ENCODE peak calls at places on chromosome 20, in four cellular contexts. B is endothelial cell of umbilical vein, M is K562, V is A549. D is an unnamed sample.

GRCh38 chr20:64264091-64264490 is 8.5 kb downstream of the PCMTD2 start:
- DNase-seq in B (no peak), M (no peak), V (no peak), D (no peak)

GRCh38 chr20:59525500-59526241 is 78.7 kb upstream of the PHACTR3 start:
- DNase-seq in B (peak), M (peak), V (peak), D (peak)

GRCh38 chr20:36097751-36098151 is 56.8 kb upstream of the EPB41L1 start:
- DNase-seq in B (peak), M (peak), V (no peak), D (no peak)

GRCh38 chr20:14777571-14777970 is 440.2 kb upstream of the FLRT3 start:
- DNase-seq in B (no peak), M (no peak), V (no peak), D (no peak)

GRCh38 chr20:57693002-57693582 is 16.7 kb downstream of the PMEPA1 start:
- DNase-seq in B (no peak), M (no peak), V (no peak), D (no peak)

GRCh38 chr20:4813839-4814695 is 92.4 kb downstream of the PRND start:
- DNase-seq in B (peak), M (no peak), V (no peak), D (peak)

GRCh38 chr20:53917145-53918009 is 153.0 kb downstream of the BCAS1 start:
- DNase-seq in B (peak), M (peak), V (no peak), D (peak)

GRCh38 chr20:19079536-19080299 is 132.7 kb upstream of the SLC24A3 start:
- DNase-seq in B (no peak), M (no peak), V (no peak), D (no peak)

GRCh38 chr20:50943091-50943490 is 11.9 kb upstream of the ADNP start:
- DNase-seq in B (no peak), M (no peak), V (no peak), D (no peak)

GRCh38 chr20:48983423-48984400 is 62.2 kb downstream of the ARFGEF2 start:
- DNase-seq in B (peak), M (peak), V (peak), D (no peak)

GRCh38 chr20:10282930-10283556 is 64.4 kb downstream of the SNAP25 start:
- DNase-seq in B (no peak), M (no peak), V (peak), D (no peak)

GRCh38 chr20:10674684-10675455 is 1.1 kb upstream of the JAG1 start:
- DNase-seq in B (peak), M (peak), V (peak), D (peak)

GRCh38 chr20:53839423-53840176 is 230.8 kb downstream of the BCAS1 start:
- DNase-seq in B (no peak), M (no peak), V (no peak), D (peak)

GRCh38 chr20:25313608-25314007 is 65.7 kb downstream of the PYGB start:
- DNase-seq in B (no peak), M (no peak), V (no peak), D (no peak)

GRCh38 chr20:62636446-62636845 is 5.9 kb upstream of the SLCO4A1 start:
- DNase-seq in B (no peak), M (no peak), V (no peak), D (peak)

GRCh38 chr20:3808141-3808479 is 12.0 kb downstream of the CDC25B start:
- DNase-seq in B (peak), M (no peak), V (peak), D (no peak)

GRCh38 chr20:34049897-34050695 is 56.4 kb downstream of the RALY start:
- DNase-seq in B (no peak), M (no peak), V (no peak), D (no peak)

GRCh38 chr20:52191436-52192295 is at the start of gene ZFP64:
- DNase-seq in B (peak), M (peak), V (peak), D (peak)
- TF ChIP-seq MYC in B (no peak), M (peak), V (no peak), D (peak)

GRCh38 chr20:37245671-37246237 is 15.9 kb downstream of the GHRH start:
- DNase-seq in B (no peak), M (no peak), V (no peak), D (no peak)
- TF ChIP-seq MYC in B (no peak), M (no peak), V (no peak), D (no peak)

GRCh38 chr20:38893485-38894090 is 32.6 kb upstream of the FAM83D start:
- DNase-seq in B (peak), M (peak), V (peak), D (peak)
- TF ChIP-seq MYC in B (no peak), M (no peak), V (no peak), D (peak)

GRCh38 chr20:47660602-47660905 is 124.7 kb downstream of the SULF2 start:
- DNase-seq in B (no peak), M (no peak), V (no peak), D (no peak)

GRCh38 chr20:47662483-47663353 is 122.6 kb downstream of the SULF2 start:
- DNase-seq in B (peak), M (no peak), V (no peak), D (no peak)

GRCh38 chr20:47660983-47661711 is 124.1 kb downstream of the SULF2 start:
- DNase-seq in B (no peak), M (no peak), V (no peak), D (no peak)

GRCh38 chr20:47659904-47660601 is 125.2 kb downstream of the SULF2 start:
- DNase-seq in B (no peak), M (no peak), V (no peak), D (no peak)

DNA sequence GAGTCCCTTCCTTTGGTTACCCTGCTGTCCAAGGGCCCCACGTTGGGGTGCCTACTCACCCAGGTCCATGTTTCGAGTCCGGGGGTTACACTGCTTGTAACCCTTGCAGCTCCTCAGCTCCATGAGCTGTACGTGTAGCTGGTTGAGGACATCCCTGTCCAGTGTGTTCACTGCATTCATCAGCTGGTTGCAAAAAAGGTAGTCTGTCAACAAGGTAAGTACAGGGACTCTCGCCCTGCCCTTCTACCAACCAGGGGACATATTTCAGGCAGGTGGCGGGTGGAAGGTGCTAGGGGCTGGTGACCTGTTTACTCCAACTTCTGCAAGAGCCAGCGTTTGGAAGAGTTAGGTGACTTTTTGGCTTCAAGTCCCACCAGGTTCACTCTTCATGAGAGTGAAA is 123.6 kb downstream of the SULF2 start:
- DNase-seq in B (no peak), M (no peak), V (no peak), D (no peak)
- TF ChIP-seq MYC in B (no peak), M (no peak), V (no peak), D (no peak)

GRCh38 chr20:44615876-44616603 is 33.7 kb downstream of the PKIG start:
- DNase-seq in B (no peak), M (no peak), V (no peak), D (no peak)

GRCh38 chr20:44616604-44616964 is 34.2 kb downstream of the PKIG start:
- DNase-seq in B (no peak), M (peak), V (no peak), D (no peak)

GRCh38 chr20:44620030-44620429 is 31.5 kb downstream of the ADA start:
- DNase-seq in B (no peak), M (no peak), V (no peak), D (no peak)

GRCh38 chr20:44619294-44619693 is 32.2 kb downstream of the ADA start:
- DNase-seq in B (no peak), M (no peak), V (no peak), D (no peak)

GRCh38 chr20:44618318-44618731 is 33.2 kb downstream of the ADA start:
- DNase-seq in B (no peak), M (no peak), V (no peak), D (no peak)
- TF ChIP-seq MYC in B (no peak), M (no peak), V (no peak), D (no peak)

GRCh38 chr20:47784599-47785320 is 521 bp downstream of the SULF2 start:
- DNase-seq in B (peak), M (no peak), V (peak), D (no peak)
- TF ChIP-seq MYC in B (no peak), M (no peak), V (no peak), D (no peak)